ENCODE peak calls at places on chromosomes 7 and 10, in six cellular contexts. Y is RWPE1, W is GM13976, U is astrocyte of the cerebellum, M is foreskin fibroblast, N is astrocyte. Q is an unnamed sample.

GRCh38 chr10:22607261-22607660 is 107.1 kb downstream of the PIP4K2A start:
- DNase-seq in Y (no peak), W (no peak), U (no peak), M (no peak), N (no peak), Q (no peak)

GRCh38 chr10:33277135-33277536 is 57.3 kb downstream of the NRP1 start:
- DNase-seq in Y (no peak), W (no peak), U (no peak), M (no peak), N (no peak), Q (no peak)

GRCh38 chr7:12683678-12684077 is 3.8 kb upstream of the ARL4A start:
- DNase-seq in Y (peak; percentile 30), W (no peak), U (no peak), M (no peak), N (no peak), Q (no peak)

GRCh38 chr10:17617031-17617911 is at the start of gene HACD1:
- DNase-seq in Y (peak; percentile 78), W (peak; percentile 73), U (peak; percentile 38), M (peak; percentile 55), N (peak; percentile 64), Q (peak; percentile 58)

GRCh38 chr7:112207106-112207592 is 654 bp downstream of the ZNF277 start:
- DNase-seq in Y (peak; percentile 15), W (peak; percentile 43), U (no peak), M (no peak), N (no peak), Q (no peak)

GRCh38 chr10:128641998-128642397 is 515.8 kb upstream of the MKI67 start:
- DNase-seq in Y (no peak), W (no peak), U (no peak), M (no peak), N (no peak), Q (no peak)

GRCh38 chr10:133476641-133476990 is 22.9 kb downstream of the SCART1 start:
- DNase-seq in Y (no peak), W (no peak), U (no peak), M (no peak), N (no peak), Q (no peak)

GRCh38 chr10:63976538-63976937 is 455.3 kb downstream of the REEP3 start:
- DNase-seq in Y (peak; percentile 11), W (peak; percentile 67), U (no peak), M (no peak), N (no peak), Q (peak; percentile 60)

GRCh38 chr10:124641282-124642075 is 102.7 kb downstream of the FAM53B start:
- DNase-seq in Y (no peak), W (no peak), U (no peak), M (peak; percentile 63), N (peak; percentile 58), Q (no peak)

GRCh38 chr7:129091484-129092002 is 36.6 kb upstream of the TNPO3 start:
- DNase-seq in Y (peak; percentile 76), W (peak; percentile 81), U (peak; percentile 31), M (peak; percentile 28), N (peak; percentile 12), Q (peak; percentile 97)

GRCh38 chr7:129093867-129094456 is 39.1 kb upstream of the TNPO3 start:
- DNase-seq in Y (no peak), W (no peak), U (no peak), M (no peak), N (no peak), Q (no peak)

GRCh38 chr7:129094501-129094900 is 39.6 kb upstream of the TNPO3 start:
- DNase-seq in Y (no peak), W (no peak), U (no peak), M (no peak), N (no peak), Q (no peak)

GRCh38 chr7:129089521-129090212 is 34.8 kb upstream of the TNPO3 start:
- DNase-seq in Y (no peak), W (peak; percentile 57), U (no peak), M (no peak), N (no peak), Q (no peak)

GRCh38 chr7:129090307-129090907 is 35.5 kb upstream of the TNPO3 start:
- DNase-seq in Y (no peak), W (no peak), U (no peak), M (no peak), N (no peak), Q (no peak)
- TF ChIP-seq CTCF in Y (no peak), W (no peak), U (no peak), M (no peak), N (no peak), Q (no peak)

DNA sequence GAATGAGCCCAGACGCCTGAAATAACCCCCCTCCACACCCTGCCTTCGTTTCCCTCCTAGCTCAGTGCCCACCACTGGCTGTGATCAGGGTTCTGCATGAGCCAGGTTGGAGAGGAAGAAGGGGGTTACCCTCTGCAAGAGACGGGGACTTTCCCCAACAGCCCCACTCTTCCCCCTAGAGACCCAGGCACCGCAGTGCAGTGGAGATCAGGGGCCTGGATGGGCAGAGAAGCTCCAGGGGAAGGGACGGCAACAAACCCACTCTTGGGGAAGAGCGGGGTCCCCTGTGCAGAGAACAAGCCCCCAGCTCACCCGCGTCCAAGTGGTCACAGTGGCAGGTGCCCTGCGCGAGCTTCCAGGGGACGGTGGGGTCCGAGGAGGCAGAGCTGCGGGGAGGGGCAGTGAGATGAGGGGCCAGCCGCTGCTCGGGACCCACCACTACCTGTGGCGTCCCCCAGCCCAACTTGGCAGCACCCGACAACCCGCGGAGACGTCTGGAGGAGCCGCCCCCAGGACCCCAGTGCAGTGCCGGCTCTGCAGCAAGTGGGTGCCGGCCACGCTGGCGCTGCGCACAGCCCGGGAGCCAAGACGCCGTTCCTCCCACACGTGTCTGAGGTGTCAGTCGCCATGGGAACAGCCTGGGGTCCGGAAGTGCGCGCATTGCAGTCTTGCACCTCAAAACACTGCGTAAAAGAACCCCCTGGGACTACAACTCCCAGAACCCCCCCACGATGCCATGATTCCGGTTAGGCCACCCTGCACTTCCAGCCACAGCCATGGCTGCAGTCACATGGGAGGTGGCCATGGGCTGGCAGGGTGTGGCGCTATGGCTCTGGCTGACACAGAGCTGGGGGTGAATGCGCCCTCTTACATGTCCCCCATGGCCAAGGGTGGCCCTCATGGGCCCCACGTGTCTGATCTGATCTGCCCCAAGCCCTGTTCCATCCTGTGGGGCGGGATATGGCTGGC is 45.8 kb upstream of the WIPI2 start:
- DNase-seq in Y (no peak), W (peak; percentile 88), U (no peak), M (no peak), N (peak; percentile 18), Q (no peak)
- TF ChIP-seq CTCF in Y (no peak), W (no peak), U (no peak), M (no peak), N (no peak), Q (no peak)

GRCh38 chr10:73854310-73854709 is 20.0 kb downstream of the CAMK2G start:
- DNase-seq in Y (no peak), W (no peak), U (no peak), M (no peak), N (no peak), Q (no peak)

GRCh38 chr10:73850205-73850604 is 24.1 kb downstream of the CAMK2G start:
- DNase-seq in Y (no peak), W (no peak), U (no peak), M (no peak), N (no peak), Q (no peak)

GRCh38 chr10:73848821-73849489 is 25.4 kb downstream of the CAMK2G start:
- DNase-seq in Y (peak; percentile 90), W (peak; percentile 93), U (peak; percentile 61), M (peak; percentile 74), N (peak; percentile 45), Q (peak; percentile 92)

GRCh38 chr10:73853196-73853595 is 21.2 kb downstream of the CAMK2G start:
- DNase-seq in Y (no peak), W (no peak), U (no peak), M (no peak), N (no peak), Q (no peak)

GRCh38 chr10:73850863-73851461 is 23.4 kb downstream of the CAMK2G start:
- DNase-seq in Y (no peak), W (no peak), U (peak; percentile 52), M (peak; percentile 94), N (peak; percentile 55), Q (no peak)
- TF ChIP-seq CTCF in Y (no peak), W (no peak), U (no peak), M (no peak), N (no peak), Q (no peak)

DNA sequence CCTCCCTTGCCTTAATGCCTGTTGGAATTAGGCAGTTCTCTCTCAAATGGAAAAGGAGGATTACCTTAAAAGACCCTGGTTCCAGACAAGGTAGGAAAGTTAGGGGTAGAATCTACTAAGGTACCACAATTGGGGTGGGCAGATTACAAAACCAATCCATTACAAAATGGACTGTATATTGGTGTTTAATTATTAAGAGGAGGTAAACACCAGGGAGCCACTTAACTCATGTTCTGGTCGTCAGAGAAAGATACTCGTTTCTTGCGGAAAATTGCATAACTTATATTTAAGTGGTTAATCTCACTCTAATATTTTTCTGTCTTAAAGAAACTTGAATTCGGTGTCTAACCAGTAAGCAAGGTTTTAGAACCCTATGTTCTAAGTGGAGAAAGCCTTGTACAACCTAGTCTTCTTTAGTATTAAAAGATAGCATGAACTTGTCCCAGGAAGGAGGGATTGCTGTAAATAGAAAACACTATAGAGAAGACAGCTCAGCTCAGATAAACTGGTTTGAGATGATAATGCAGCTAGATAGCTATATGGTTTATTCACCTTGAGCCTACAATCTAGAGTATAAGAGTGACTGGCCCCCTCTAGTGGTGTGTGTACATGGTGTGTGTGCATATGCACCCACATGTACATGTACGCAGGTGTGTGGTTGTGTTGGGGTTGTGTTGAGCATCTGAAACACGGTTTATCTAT is 58.0 kb upstream of the STRIP2 start:
- DNase-seq in Y (peak; percentile 18), W (peak; percentile 55), U (peak; percentile 6), M (no peak), N (peak; percentile 7), Q (no peak)
- TF ChIP-seq CTCF in Y (peak; percentile 52), W (peak; percentile 53), U (peak; percentile 49), M (peak; percentile 60), N (peak; percentile 49), Q (no peak)

GRCh38 chr7:52018680-52019054 is 702.1 kb upstream of the COBL start:
- DNase-seq in Y (no peak), W (no peak), U (no peak), M (no peak), N (no peak), Q (no peak)

GRCh38 chr7:52021343-52021742 is 704.7 kb upstream of the COBL start:
- DNase-seq in Y (no peak), W (no peak), U (no peak), M (no peak), N (no peak), Q (no peak)

GRCh38 chr7:52017802-52018679 is 701.4 kb upstream of the COBL start:
- DNase-seq in Y (peak; percentile 24), W (no peak), U (no peak), M (no peak), N (no peak), Q (no peak)
- TF ChIP-seq CTCF in Y (peak; percentile 35), W (peak; percentile 28), U (peak; percentile 59), M (no peak), N (peak; percentile 33), Q (peak; percentile 66)

DNA sequence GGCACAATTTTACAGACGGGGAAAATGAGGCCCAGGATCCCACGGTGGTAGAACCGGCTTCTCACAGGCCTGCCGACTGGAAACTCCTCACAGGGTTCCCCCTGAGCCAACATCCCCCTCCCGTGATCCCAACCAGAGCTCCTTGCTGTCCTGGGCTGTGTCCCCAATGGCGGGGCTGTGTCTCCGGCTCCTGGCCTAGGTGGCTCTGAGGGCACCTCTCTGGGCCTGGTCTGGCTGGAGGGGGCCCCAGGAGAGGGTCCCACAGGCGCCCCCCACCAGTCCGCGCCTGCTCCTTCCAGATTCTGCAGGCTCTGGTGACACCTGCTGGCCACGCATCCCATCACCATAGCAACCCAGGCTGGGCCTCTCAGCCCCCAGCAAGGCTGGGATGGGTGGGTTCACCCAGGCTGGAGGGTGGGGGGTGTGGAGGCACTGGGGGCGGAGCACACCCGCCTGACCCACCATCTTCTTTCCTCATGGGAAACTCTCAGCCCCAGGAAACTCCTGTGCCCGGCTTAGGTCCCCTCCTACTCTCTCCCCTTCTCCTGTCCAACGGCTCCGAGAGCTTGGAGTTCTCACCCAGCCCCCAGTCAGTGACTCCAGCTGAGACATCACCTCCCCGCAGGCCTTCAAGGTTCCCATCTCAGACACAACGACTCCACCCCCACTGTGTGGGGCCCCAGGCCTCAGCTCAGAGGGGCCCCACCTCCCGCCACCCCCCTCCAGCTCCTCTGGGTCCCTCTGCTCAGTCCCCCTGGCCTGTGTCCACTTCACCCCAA is 27.1 kb upstream of the TNRC18 start:
- DNase-seq in Y (peak; percentile 36), W (peak; percentile 79), U (no peak), M (peak; percentile 19), N (no peak), Q (no peak)
- TF ChIP-seq CTCF in Y (peak; percentile 71), W (peak; percentile 65), U (peak; percentile 56), M (peak; percentile 39), N (peak; percentile 23), Q (peak; percentile 33)

Q was measured in mesothelial cell of epicardium.